ENCODE peak calls at places on chromosomes 11 and 22, in eight cellular contexts. T, H, S, A, U, X, C and F are unnamed samples.

GRCh38 chr11:13924801-13925327 is 37.7 kb upstream of the SPON1 start:
- DNase-seq in T (no peak), H (no peak), S (no peak), A (peak; percentile 54), U (no peak), X (no peak), C (no peak), F (no peak)

GRCh38 chr11:62427630-62428233 is 8.9 kb downstream of the SCGB1A1 start:
- DNase-seq in T (no peak), H (no peak), S (peak; percentile 71), A (peak; percentile 14), U (no peak), X (no peak), C (no peak), F (peak; percentile 35)

GRCh38 chr11:77211040-77211451 is 83.0 kb downstream of the MYO7A start:
- DNase-seq in T (no peak), H (no peak), S (no peak), A (no peak), U (no peak), X (no peak), C (no peak), F (no peak)

GRCh38 chr22:19295733-19296132 is 4.2 kb upstream of the CLTCL1 start:
- DNase-seq in T (no peak), H (no peak), S (no peak), A (no peak), U (no peak), X (no peak), C (no peak), F (no peak)

GRCh38 chr22:17149073-17149815 is 9.8 kb downstream of the HDHD5 start:
- DNase-seq in T (no peak), H (no peak), S (no peak), A (peak; percentile 31), U (no peak), X (no peak), C (no peak), F (no peak)

GRCh38 chr11:114762437-114762836 is 84.1 kb downstream of the NXPE2 start:
- DNase-seq in T (peak; percentile 23), H (peak; percentile 16), S (peak; percentile 67), A (peak; percentile 58), U (peak; percentile 60), X (peak; percentile 79), C (peak; percentile 76), F (peak; percentile 62)

GRCh38 chr11:10784229-10785145 is 24.2 kb downstream of the EIF4G2 start:
- DNase-seq in T (no peak), H (no peak), S (no peak), A (no peak), U (peak; percentile 28), X (no peak), C (no peak), F (peak; percentile 34)

GRCh38 chr11:2581931-2582435 is 117.8 kb downstream of the KCNQ1OT1 start:
- DNase-seq in T (no peak), H (no peak), S (no peak), A (no peak), U (peak; percentile 6), X (peak; percentile 41), C (peak; percentile 5), F (no peak)

GRCh38 chr22:44074286-44074984 is 50.3 kb downstream of the PARVB start:
- DNase-seq in T (no peak), H (no peak), S (no peak), A (no peak), U (no peak), X (no peak), C (no peak), F (no peak)

GRCh38 chr11:120272303-120272702 is 32.4 kb downstream of the POU2F3 start:
- DNase-seq in T (no peak), H (no peak), S (peak; percentile 45), A (no peak), U (no peak), X (no peak), C (no peak), F (peak; percentile 9)

GRCh38 chr11:95972055-95972454 is 48.1 kb upstream of the MTMR2 start:
- DNase-seq in T (no peak), H (no peak), S (no peak), A (no peak), U (no peak), X (no peak), C (no peak), F (no peak)

DNA sequence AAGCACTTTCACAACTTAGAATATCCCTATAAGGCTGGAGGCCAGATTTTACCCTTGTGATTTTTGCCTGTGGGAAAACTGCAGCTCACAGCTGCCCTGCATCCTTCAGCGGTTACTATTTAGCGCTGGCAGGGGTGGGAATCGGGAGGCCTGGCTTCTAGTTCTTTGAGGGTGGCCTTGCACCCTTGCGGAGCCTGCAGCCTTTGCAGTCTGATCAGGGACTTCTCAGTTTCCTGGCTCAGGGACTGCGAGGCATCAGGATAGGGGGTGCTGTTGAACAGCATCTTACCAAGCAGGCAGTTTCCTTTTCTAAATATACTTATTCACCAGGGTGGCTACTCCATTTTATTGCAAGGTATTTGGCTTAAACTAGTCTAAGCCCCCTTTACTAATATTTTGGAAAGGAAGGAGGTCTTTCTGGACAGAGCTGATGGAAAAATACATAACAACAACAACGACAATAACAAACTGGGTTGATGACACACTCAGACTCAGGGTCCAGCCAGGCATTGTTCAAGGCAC is 2.9 kb upstream of the APOA1 start:
- DNase-seq in T (no peak), H (no peak), S (peak; percentile 60), A (peak; percentile 24), U (no peak), X (no peak), C (no peak), F (no peak)
- TF ChIP-seq CTCF in T (peak; percentile 40), H (peak; percentile 20), S (peak; percentile 48), A (no peak), U (peak; percentile 21), X (no peak), C (peak; percentile 34), F (peak; percentile 31)

DNA sequence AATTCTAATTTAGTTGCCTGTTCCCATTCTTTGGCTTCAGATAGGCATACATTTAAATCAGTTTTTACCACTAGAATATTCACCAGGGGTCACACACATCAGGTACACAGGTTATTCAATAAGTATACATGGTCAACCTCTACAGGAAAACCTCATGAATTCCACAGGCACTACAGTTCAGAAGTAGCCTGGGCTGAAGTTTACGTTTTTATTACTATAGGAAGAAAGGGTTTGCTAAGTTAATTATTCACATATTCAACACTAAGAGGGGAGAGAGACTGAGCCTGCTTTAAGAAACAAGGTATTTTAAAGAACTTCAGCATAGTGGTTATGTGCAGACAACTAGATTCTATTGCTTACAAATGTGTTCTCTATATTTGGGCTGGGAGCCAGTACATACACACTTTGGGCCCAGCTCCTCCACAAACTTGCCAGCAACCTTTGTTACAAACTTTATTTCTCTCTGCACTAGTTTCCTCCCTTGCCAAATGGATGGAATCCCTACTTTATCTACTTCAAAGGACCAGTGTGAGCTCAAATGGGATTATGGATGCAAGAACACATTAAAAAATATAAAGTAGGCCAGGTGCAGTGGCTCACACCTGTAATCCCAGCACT is 31.8 kb downstream of the IL18BP start:
- DNase-seq in T (no peak), H (no peak), S (no peak), A (no peak), U (no peak), X (no peak), C (no peak), F (no peak)
- H3K4me3 ChIP-seq in T (no peak overlapping the region), H (no peak overlapping the region), S (no peak overlapping the region), A (no peak overlapping the region), U (no peak overlapping the region), X (no peak overlapping the region), C (no peak overlapping the region), F (no peak overlapping the region)

GRCh38 chr11:19426719-19427066 is 185.9 kb upstream of the E2F8 start:
- DNase-seq in T (no peak), H (no peak), S (peak; percentile 67), A (no peak), U (no peak), X (no peak), C (no peak), F (no peak)

GRCh38 chr11:19426022-19426718 is 185.4 kb upstream of the E2F8 start:
- DNase-seq in T (no peak), H (no peak), S (peak; percentile 42), A (no peak), U (no peak), X (no peak), C (no peak), F (no peak)

GRCh38 chr11:19430346-19431058 is 189.8 kb upstream of the E2F8 start:
- DNase-seq in T (no peak), H (no peak), S (no peak), A (no peak), U (no peak), X (no peak), C (no peak), F (no peak)

GRCh38 chr11:19429108-19429760 is 188.5 kb upstream of the E2F8 start:
- DNase-seq in T (no peak), H (no peak), S (no peak), A (no peak), U (no peak), X (no peak), C (no peak), F (no peak)

GRCh38 chr11:19428206-19429001 is 187.7 kb upstream of the E2F8 start:
- DNase-seq in T (no peak), H (no peak), S (no peak), A (no peak), U (no peak), X (no peak), C (peak; percentile 14), F (no peak)
- TF ChIP-seq CTCF in T (no peak), H (no peak), S (no peak), A (no peak), U (no peak), X (no peak), C (no peak), F (no peak)

DNA sequence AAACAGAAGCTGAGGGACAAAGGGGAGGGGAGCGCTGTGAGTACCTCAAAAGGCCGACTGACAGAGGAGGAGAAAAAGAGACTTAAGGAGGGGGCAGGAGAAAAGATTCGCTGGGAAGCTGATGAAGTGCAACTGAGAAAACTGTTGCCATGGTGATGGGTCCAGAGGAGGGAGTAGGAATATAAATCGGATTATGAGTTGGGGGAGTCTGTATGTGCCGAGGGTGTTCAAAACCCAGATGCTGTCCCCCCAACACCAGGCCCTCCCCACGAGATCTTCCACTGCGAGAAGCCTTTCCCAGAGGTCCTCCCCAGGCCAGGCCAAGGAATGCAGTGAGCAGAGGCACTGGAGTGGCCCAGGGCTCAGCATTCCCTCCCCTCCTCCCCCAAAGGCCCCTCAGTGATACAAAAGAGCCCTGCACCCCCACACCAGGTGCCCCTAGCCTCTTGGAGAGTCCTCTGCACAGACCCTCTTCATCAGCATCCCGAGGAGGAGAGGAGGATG is 13.7 kb upstream of the BCL9L start:
- DNase-seq in T (no peak), H (no peak), S (no peak), A (no peak), U (no peak), X (no peak), C (no peak), F (no peak)
- H3K4me3 ChIP-seq in T (no peak overlapping the region), H (no peak overlapping the region), S (no peak overlapping the region), A (no peak overlapping the region), U (no peak overlapping the region), X (no peak overlapping the region), C (no peak overlapping the region), F (no peak overlapping the region)